ENCODE peak calls at places on chromosomes 7 and 10, in four cellular contexts. P is GM13976, V is tibial nerve, L is kidney epithelial cell. R is an unnamed sample.
A peak's percentile ranks its signal among the peaks of the same experiment; 100 is the strongest.

GRCh38 chr7:53811555-53812079 is 730.6 kb upstream of the VSTM2A start:
- DNase-seq in V (no peak), P (no peak), L (no peak), R (no peak)

GRCh38 chr10:1631282-1631681 is 106.0 kb downstream of the ADARB2 start:
- DNase-seq in V (no peak), L (no peak), P (no peak), R (no peak)

GRCh38 chr7:76165106-76165972 is 36.4 kb upstream of the SRRM3 start:
- DNase-seq in P (no peak), L (no peak), V (peak; percentile 8), R (no peak)

GRCh38 chr10:121516071-121516470 is 82.2 kb downstream of the FGFR2 start:
- DNase-seq in L (no peak), V (no peak), P (no peak), R (no peak)

GRCh38 chr7:7550663-7551062 is 15.0 kb upstream of the COL28A1 start:
- DNase-seq in V (no peak), L (no peak), P (no peak), R (no peak)

GRCh38 chr7:101923276-101923985 is 106.0 kb downstream of the CUX1 start:
- DNase-seq in V (no peak), L (no peak), P (no peak), R (no peak)

GRCh38 chr10:62248465-62248864 is 20.2 kb downstream of the RTKN2 start:
- DNase-seq in L (no peak), P (no peak), V (no peak), R (no peak)

GRCh38 chr10:48656241-48656921 is 28.3 kb upstream of the WDFY4 start:
- DNase-seq in P (peak; percentile 95), L (peak; percentile 65), V (peak; percentile 78), R (peak; percentile 92)

GRCh38 chr10:124005991-124006392 is 87.4 kb downstream of the CHST15 start:
- DNase-seq in L (no peak), P (no peak), V (no peak), R (no peak)

GRCh38 chr10:61974611-61975010 is 73.1 kb downstream of the ARID5B start:
- DNase-seq in V (peak; percentile 69), P (no peak), L (no peak), R (peak; percentile 27)

GRCh38 chr7:140972344-140972743 is 42.4 kb downstream of the MRPS33 start:
- DNase-seq in P (no peak), L (no peak), V (no peak), R (no peak)

GRCh38 chr7:132655071-132655761 is 78.9 kb upstream of the PLXNA4 start:
- DNase-seq in L (no peak), V (peak; percentile 22), P (no peak), R (peak; percentile 80)

GRCh38 chr10:3225589-3225988 is 53.0 kb upstream of the PITRM1 start:
- DNase-seq in L (no peak), P (no peak), V (no peak), R (no peak)

GRCh38 chr10:128152741-128153583 is 26.7 kb upstream of the MKI67 start:
- DNase-seq in P (no peak), V (no peak), L (no peak), R (no peak)

GRCh38 chr10:3010819-3011422 is 56.4 kb upstream of the PFKP start:
- DNase-seq in V (no peak), L (peak; percentile 65), P (no peak), R (no peak)

GRCh38 chr10:14592566-14592965 is 182.1 kb downstream of the FAM107B start:
- DNase-seq in P (no peak), V (no peak), L (no peak), R (no peak)

GRCh38 chr7:76383089-76383944 is 24.5 kb upstream of the YWHAG start:
- DNase-seq in P (no peak), V (no peak), L (no peak), R (no peak)

GRCh38 chr10:15370741-15371701 is at the start of gene FAM171A1:
- DNase-seq in V (no peak), P (peak; percentile 78), L (no peak), R (peak; percentile 71)

GRCh38 chr7:5367661-5368060 is 56.0 kb downstream of the TNRC18 start:
- DNase-seq in L (no peak), V (no peak), P (no peak), R (no peak)

GRCh38 chr10:79404231-79404609 is 41.2 kb downstream of the ZCCHC24 start:
- DNase-seq in L (no peak), P (no peak), V (peak; percentile 66), R (no peak)

GRCh38 chr10:30063098-30063497 is 3.7 kb upstream of the JCAD start:
- DNase-seq in P (no peak), L (peak; percentile 51), V (no peak), R (no peak)

DNA sequence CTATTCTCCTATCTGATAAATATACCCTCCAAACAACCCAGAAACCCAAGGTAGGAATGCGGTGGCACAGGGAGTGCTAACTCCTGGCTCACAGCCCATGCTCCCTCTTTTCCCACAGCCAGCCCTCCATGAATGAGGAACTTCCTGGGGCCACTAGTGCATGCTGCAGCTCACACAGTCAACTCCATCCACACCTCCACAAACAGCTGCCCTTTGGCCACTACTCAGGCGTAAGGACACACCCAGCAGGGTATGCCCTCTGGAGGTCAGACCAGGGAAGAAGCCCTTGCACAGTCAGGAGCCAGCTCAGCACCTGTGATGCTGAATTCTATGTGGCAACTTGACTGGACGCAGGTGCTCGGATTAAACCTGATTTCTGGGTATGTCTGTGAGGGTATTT is 85.2 kb upstream of the PIK3CG start:
- DNase-seq in V (no peak), P (no peak), L (no peak), R (no peak)
- TF ChIP-seq CTCF in V (no peak), P (peak; percentile 20), L (no peak), R (no peak)

GRCh38 chr10:105062881-105063280 is 421.8 kb downstream of the SORCS3 start:
- DNase-seq in L (no peak), V (no peak), P (no peak), R (no peak)

GRCh38 chr10:105068497-105068896 is 427.4 kb downstream of the SORCS3 start:
- DNase-seq in P (no peak), V (no peak), L (no peak), R (no peak)

GRCh38 chr10:105063796-105064195 is 422.7 kb downstream of the SORCS3 start:
- DNase-seq in P (no peak), V (no peak), L (peak; percentile 18), R (peak; percentile 53)
- TF ChIP-seq CTCF in P (peak; percentile 12), V (peak; percentile 29), L (peak; percentile 87), R (peak; percentile 42)

GRCh38 chr10:17835688-17836087 is 26.5 kb downstream of the MRC1 start:
- DNase-seq in P (no peak), V (no peak), L (peak; percentile 93), R (no peak)
- TF ChIP-seq CTCF in P (no peak), V (no peak), L (no peak), R (no peak)

DNA sequence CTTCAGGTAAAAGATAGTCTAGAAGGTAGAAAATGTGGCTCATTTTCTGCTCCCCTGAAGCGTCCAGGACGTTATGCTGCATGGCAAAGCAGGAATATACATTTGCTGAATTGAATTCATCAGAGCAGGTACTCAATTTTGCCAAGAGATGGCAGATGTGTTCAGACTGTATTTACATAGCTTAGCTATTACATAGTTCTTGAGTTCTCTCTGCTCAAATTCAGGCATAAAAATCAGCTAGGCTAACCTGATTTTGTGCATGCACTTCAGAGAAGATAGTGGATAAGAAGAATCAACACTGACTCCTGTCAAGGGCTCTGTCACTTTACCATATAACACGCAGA is 209.2 kb upstream of the FAM3C start:
- DNase-seq in P (no peak), V (no peak), L (no peak), R (no peak)
- TF ChIP-seq CTCF in P (no peak), V (no peak), L (no peak), R (no peak)

DNA sequence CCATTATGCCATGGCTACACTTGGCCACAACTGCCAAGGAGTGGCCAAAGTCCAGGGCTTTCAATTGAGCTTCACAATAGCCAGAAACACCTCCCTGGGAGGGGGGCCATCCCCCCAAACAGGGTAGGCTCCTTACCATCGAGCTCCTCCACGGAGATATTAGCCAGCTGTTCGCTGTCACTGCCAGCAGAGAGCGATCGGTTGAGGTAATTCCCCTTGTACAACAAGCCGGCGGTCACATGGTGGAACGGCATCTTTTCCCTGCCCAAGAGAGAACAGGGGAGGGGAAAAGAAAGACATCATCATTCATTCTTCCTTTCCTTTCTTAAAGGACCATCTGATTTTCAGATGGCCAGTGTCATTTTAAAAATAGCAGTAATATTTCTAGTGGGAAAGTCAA is 133.6 kb downstream of the CALN1 start:
- DNase-seq in P (no peak), L (no peak), V (no peak), R (no peak)
- TF ChIP-seq CTCF in P (no peak), L (no peak), V (no peak), R (no peak)

GRCh38 chr7:156818133-156818532 is 74.8 kb downstream of the LMBR1 start:
- DNase-seq in P (no peak), V (no peak), L (no peak), R (no peak)

GRCh38 chr7:156819733-156820295 is 73.2 kb downstream of the LMBR1 start:
- DNase-seq in L (no peak), V (no peak), P (no peak), R (no peak)

GRCh38 chr7:156823441-156823840 is 69.5 kb downstream of the LMBR1 start:
- DNase-seq in P (no peak), L (no peak), V (no peak), R (no peak)

GRCh38 chr7:156816943-156817572 is 75.9 kb downstream of the LMBR1 start:
- DNase-seq in L (no peak), P (peak; percentile 25), V (no peak), R (no peak)

GRCh38 chr7:156820445-156821063 is 72.4 kb downstream of the LMBR1 start:
- DNase-seq in V (no peak), P (no peak), L (no peak), R (no peak)
- TF ChIP-seq CTCF in V (no peak), P (no peak), L (peak; percentile 25), R (peak; percentile 62)